ENCODE peak calls at places on chromosomes 2 and 18, in eight cellular contexts. One of them, this sample, is unnamed. For H3K4me1, the result is how much of the 10 kb centered on the place peaks cover.

GRCh38 chr2:96321230-96322103 is 3.6 kb upstream of the ITPRIPL1 start:
- DNase-seq in tibial nerve: no peak
- DNase-seq in IMR-90: peak
- DNase-seq in suprapubic skin: no peak
- DNase-seq in heart left ventricle: peak
- DNase-seq in HCT116: no peak
- DNase-seq in Peyer's patch: peak
- DNase-seq in endothelial cell of umbilical vein: peak
- DNase-seq in this sample: peak

GRCh38 chr2:5538717-5539116 is 153.5 kb upstream of the SOX11 start:
- DNase-seq in IMR-90: no peak
- DNase-seq in tibial nerve: no peak
- DNase-seq in Peyer's patch: no peak
- DNase-seq in heart left ventricle: no peak
- DNase-seq in suprapubic skin: no peak
- DNase-seq in endothelial cell of umbilical vein: no peak
- DNase-seq in HCT116: no peak
- DNase-seq in this sample: no peak

GRCh38 chr2:232838406-232838874 is 31.6 kb upstream of the SNORC start:
- DNase-seq in endothelial cell of umbilical vein: peak
- DNase-seq in suprapubic skin: no peak
- DNase-seq in HCT116: no peak
- DNase-seq in Peyer's patch: peak
- DNase-seq in tibial nerve: no peak
- DNase-seq in IMR-90: peak
- DNase-seq in heart left ventricle: no peak
- DNase-seq in this sample: no peak

GRCh38 chr2:11129598-11130449 is 25.4 kb upstream of the SLC66A3 start:
- DNase-seq in Peyer's patch: peak
- DNase-seq in tibial nerve: no peak
- DNase-seq in heart left ventricle: peak
- DNase-seq in HCT116: peak
- DNase-seq in IMR-90: no peak
- DNase-seq in endothelial cell of umbilical vein: no peak
- DNase-seq in suprapubic skin: no peak
- DNase-seq in this sample: peak

GRCh38 chr2:166044853-166045483 is 82.9 kb downstream of the SCN1A start:
- DNase-seq in Peyer's patch: no peak
- DNase-seq in suprapubic skin: no peak
- DNase-seq in IMR-90: no peak
- DNase-seq in endothelial cell of umbilical vein: no peak
- DNase-seq in HCT116: no peak
- DNase-seq in tibial nerve: no peak
- DNase-seq in heart left ventricle: no peak
- DNase-seq in this sample: no peak

GRCh38 chr2:62913311-62913710 is 137.3 kb upstream of the OTX1 start:
- DNase-seq in endothelial cell of umbilical vein: no peak
- DNase-seq in tibial nerve: no peak
- DNase-seq in heart left ventricle: no peak
- DNase-seq in IMR-90: no peak
- DNase-seq in HCT116: no peak
- DNase-seq in Peyer's patch: no peak
- DNase-seq in suprapubic skin: no peak
- DNase-seq in this sample: no peak

GRCh38 chr2:231228223-231228622 is 29.8 kb downstream of the ARMC9 start:
- DNase-seq in suprapubic skin: no peak
- DNase-seq in Peyer's patch: peak
- DNase-seq in HCT116: no peak
- DNase-seq in heart left ventricle: no peak
- DNase-seq in tibial nerve: no peak
- DNase-seq in IMR-90: no peak
- DNase-seq in endothelial cell of umbilical vein: no peak
- DNase-seq in this sample: no peak

GRCh38 chr2:186991766-186992417 is 142.9 kb upstream of the ZSWIM2 start:
- DNase-seq in suprapubic skin: no peak
- DNase-seq in HCT116: no peak
- DNase-seq in IMR-90: no peak
- DNase-seq in heart left ventricle: no peak
- DNase-seq in Peyer's patch: no peak
- DNase-seq in endothelial cell of umbilical vein: peak
- DNase-seq in tibial nerve: no peak
- DNase-seq in this sample: no peak

GRCh38 chr18:79855147-79855910 is 57.6 kb downstream of the KCNG2 start:
- DNase-seq in IMR-90: no peak
- DNase-seq in suprapubic skin: no peak
- DNase-seq in Peyer's patch: peak
- DNase-seq in heart left ventricle: no peak
- DNase-seq in tibial nerve: no peak
- DNase-seq in endothelial cell of umbilical vein: no peak
- DNase-seq in HCT116: no peak
- DNase-seq in this sample: peak

GRCh38 chr2:175854149-175854548 is 147.9 kb downstream of the LNPK start:
- DNase-seq in Peyer's patch: no peak
- DNase-seq in suprapubic skin: no peak
- DNase-seq in endothelial cell of umbilical vein: no peak
- DNase-seq in tibial nerve: no peak
- DNase-seq in HCT116: no peak
- DNase-seq in IMR-90: no peak
- DNase-seq in heart left ventricle: no peak
- DNase-seq in this sample: no peak

GRCh38 chr2:40364143-40364903 is 87.6 kb downstream of the SLC8A1 start:
- DNase-seq in Peyer's patch: no peak
- DNase-seq in heart left ventricle: no peak
- DNase-seq in tibial nerve: no peak
- DNase-seq in IMR-90: peak
- DNase-seq in suprapubic skin: no peak
- DNase-seq in endothelial cell of umbilical vein: peak
- DNase-seq in HCT116: no peak
- DNase-seq in this sample: no peak

GRCh38 chr18:51038110-51038509 is 8.1 kb downstream of the SMAD4 start:
- DNase-seq in endothelial cell of umbilical vein: no peak
- DNase-seq in IMR-90: no peak
- DNase-seq in HCT116: no peak
- DNase-seq in Peyer's patch: no peak
- DNase-seq in tibial nerve: no peak
- DNase-seq in suprapubic skin: no peak
- DNase-seq in heart left ventricle: no peak
- DNase-seq in this sample: no peak

GRCh38 chr2:223585691-223586090 is 16.5 kb downstream of the SCG2 start:
- DNase-seq in endothelial cell of umbilical vein: no peak
- DNase-seq in Peyer's patch: no peak
- DNase-seq in suprapubic skin: no peak
- DNase-seq in heart left ventricle: no peak
- DNase-seq in HCT116: no peak
- DNase-seq in tibial nerve: no peak
- DNase-seq in IMR-90: peak
- DNase-seq in this sample: no peak

GRCh38 chr2:47541848-47542450 is 139.0 kb downstream of the MSH2 start:
- DNase-seq in endothelial cell of umbilical vein: no peak
- DNase-seq in HCT116: no peak
- DNase-seq in tibial nerve: no peak
- DNase-seq in heart left ventricle: no peak
- DNase-seq in Peyer's patch: no peak
- DNase-seq in suprapubic skin: no peak
- DNase-seq in IMR-90: peak
- DNase-seq in this sample: no peak

GRCh38 chr18:13390711-13391110 is 172.2 kb downstream of the LDLRAD4 start:
- DNase-seq in endothelial cell of umbilical vein: no peak
- DNase-seq in IMR-90: no peak
- DNase-seq in heart left ventricle: no peak
- DNase-seq in tibial nerve: no peak
- DNase-seq in Peyer's patch: no peak
- DNase-seq in HCT116: no peak
- DNase-seq in suprapubic skin: no peak
- DNase-seq in this sample: no peak
- H3K4me1 ChIP-seq in endothelial cell of umbilical vein: under half
- H3K4me1 ChIP-seq in IMR-90: under half
- H3K4me1 ChIP-seq in heart left ventricle: under half
- H3K4me1 ChIP-seq in tibial nerve: under half
- H3K4me1 ChIP-seq in Peyer's patch: under half
- H3K4me1 ChIP-seq in HCT116: under half
- H3K4me1 ChIP-seq in suprapubic skin: under half
- H3K4me1 ChIP-seq in this sample: under half

GRCh38 chr2:55592130-55592529 is 25.3 kb downstream of the PPP4R3B start:
- DNase-seq in tibial nerve: no peak
- DNase-seq in HCT116: no peak
- DNase-seq in heart left ventricle: no peak
- DNase-seq in Peyer's patch: no peak
- DNase-seq in IMR-90: no peak
- DNase-seq in endothelial cell of umbilical vein: no peak
- DNase-seq in suprapubic skin: no peak
- DNase-seq in this sample: no peak
- TF ChIP-seq POLR2A in tibial nerve: no peak
- TF ChIP-seq POLR2A in HCT116: no peak
- TF ChIP-seq POLR2A in heart left ventricle: no peak
- TF ChIP-seq POLR2A in Peyer's patch: no peak
- TF ChIP-seq POLR2A in IMR-90: no peak
- TF ChIP-seq POLR2A in endothelial cell of umbilical vein: no peak
- TF ChIP-seq POLR2A in suprapubic skin: no peak
- TF ChIP-seq POLR2A in this sample: no peak

GRCh38 chr18:58893388-58894099 is 28.9 kb downstream of the ZNF532 start:
- DNase-seq in HCT116: peak
- DNase-seq in suprapubic skin: no peak
- DNase-seq in endothelial cell of umbilical vein: no peak
- DNase-seq in tibial nerve: no peak
- DNase-seq in IMR-90: peak
- DNase-seq in Peyer's patch: no peak
- DNase-seq in heart left ventricle: no peak
- DNase-seq in this sample: no peak

GRCh38 chr18:58892536-58892935 is 27.9 kb downstream of the ZNF532 start:
- DNase-seq in suprapubic skin: no peak
- DNase-seq in endothelial cell of umbilical vein: no peak
- DNase-seq in IMR-90: no peak
- DNase-seq in Peyer's patch: no peak
- DNase-seq in tibial nerve: no peak
- DNase-seq in heart left ventricle: no peak
- DNase-seq in HCT116: no peak
- DNase-seq in this sample: peak

GRCh38 chr18:58894937-58895336 is 30.3 kb downstream of the ZNF532 start:
- DNase-seq in HCT116: no peak
- DNase-seq in endothelial cell of umbilical vein: no peak
- DNase-seq in heart left ventricle: no peak
- DNase-seq in suprapubic skin: no peak
- DNase-seq in tibial nerve: no peak
- DNase-seq in IMR-90: no peak
- DNase-seq in Peyer's patch: no peak
- DNase-seq in this sample: peak

GRCh38 chr18:58895385-58895784 is 30.7 kb downstream of the ZNF532 start:
- DNase-seq in tibial nerve: no peak
- DNase-seq in suprapubic skin: no peak
- DNase-seq in Peyer's patch: no peak
- DNase-seq in endothelial cell of umbilical vein: no peak
- DNase-seq in heart left ventricle: no peak
- DNase-seq in HCT116: no peak
- DNase-seq in IMR-90: no peak
- DNase-seq in this sample: no peak

GRCh38 chr18:58891753-58892152 is 27.1 kb downstream of the ZNF532 start:
- DNase-seq in Peyer's patch: no peak
- DNase-seq in IMR-90: no peak
- DNase-seq in HCT116: no peak
- DNase-seq in tibial nerve: no peak
- DNase-seq in endothelial cell of umbilical vein: no peak
- DNase-seq in heart left ventricle: no peak
- DNase-seq in suprapubic skin: no peak
- DNase-seq in this sample: no peak
- H3K4me1 ChIP-seq in Peyer's patch: under half
- H3K4me1 ChIP-seq in IMR-90: under half
- H3K4me1 ChIP-seq in HCT116: under half
- H3K4me1 ChIP-seq in tibial nerve: under half
- H3K4me1 ChIP-seq in endothelial cell of umbilical vein: under half
- H3K4me1 ChIP-seq in heart left ventricle: under half
- H3K4me1 ChIP-seq in suprapubic skin: under half
- H3K4me1 ChIP-seq in this sample: under half

DNA sequence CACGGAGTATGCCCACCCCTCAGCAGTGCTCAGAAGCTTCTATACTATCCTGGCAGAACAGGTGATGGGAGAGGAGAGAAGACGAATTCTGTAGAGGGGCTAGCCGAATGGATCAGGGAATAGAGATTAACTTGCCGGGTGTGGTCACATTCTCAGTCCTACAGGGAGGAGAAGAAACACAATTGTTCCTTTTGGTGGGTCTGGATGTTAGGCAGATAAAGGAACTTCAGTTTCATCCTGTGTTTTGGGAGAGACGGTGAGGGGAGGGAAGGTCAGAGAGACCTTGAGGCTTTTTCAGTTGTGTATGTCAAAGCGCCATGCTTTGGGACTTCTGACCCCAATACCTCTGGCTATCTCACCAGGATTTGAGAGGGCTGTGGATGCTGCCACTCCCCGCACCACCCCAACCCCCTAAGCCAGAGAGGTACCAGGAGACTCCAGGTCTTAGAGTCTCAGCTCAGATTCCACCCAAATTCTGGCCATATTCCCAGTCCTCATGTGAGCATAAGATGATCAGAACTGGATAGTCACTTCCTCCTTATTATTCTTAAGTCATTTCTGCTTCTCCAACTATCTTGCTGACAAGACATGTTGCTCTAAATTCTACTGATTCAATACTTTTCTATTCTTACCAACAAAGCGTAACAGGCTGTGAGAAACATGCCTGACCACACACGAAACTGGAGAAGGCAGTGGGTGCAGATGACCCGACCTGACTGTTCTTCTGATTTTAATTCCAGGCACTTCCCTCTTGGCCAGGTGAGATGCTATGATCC is 2.2 kb upstream of the TMEM37 start:
- DNase-seq in IMR-90: no peak
- DNase-seq in endothelial cell of umbilical vein: no peak
- DNase-seq in HCT116: no peak
- DNase-seq in heart left ventricle: no peak
- DNase-seq in tibial nerve: no peak
- DNase-seq in Peyer's patch: no peak
- DNase-seq in suprapubic skin: no peak
- DNase-seq in this sample: no peak
- TF ChIP-seq POLR2A in IMR-90: no peak
- TF ChIP-seq POLR2A in endothelial cell of umbilical vein: no peak
- TF ChIP-seq POLR2A in HCT116: no peak
- TF ChIP-seq POLR2A in heart left ventricle: no peak
- TF ChIP-seq POLR2A in tibial nerve: no peak
- TF ChIP-seq POLR2A in Peyer's patch: no peak
- TF ChIP-seq POLR2A in suprapubic skin: no peak
- TF ChIP-seq POLR2A in this sample: no peak

GRCh38 chr18:48060346-48060745 is 129.9 kb upstream of the SMAD2 start:
- DNase-seq in IMR-90: no peak
- DNase-seq in HCT116: no peak
- DNase-seq in tibial nerve: no peak
- DNase-seq in heart left ventricle: no peak
- DNase-seq in suprapubic skin: no peak
- DNase-seq in endothelial cell of umbilical vein: no peak
- DNase-seq in Peyer's patch: no peak
- DNase-seq in this sample: no peak
- H3K4me1 ChIP-seq in IMR-90: under half
- H3K4me1 ChIP-seq in HCT116: under half
- H3K4me1 ChIP-seq in tibial nerve: under half
- H3K4me1 ChIP-seq in heart left ventricle: under half
- H3K4me1 ChIP-seq in suprapubic skin: under half
- H3K4me1 ChIP-seq in endothelial cell of umbilical vein: under half
- H3K4me1 ChIP-seq in Peyer's patch: under half
- H3K4me1 ChIP-seq in this sample: under half

This sample was measured in testis.